ENCODE peak calls at places on chromosomes 12 and 14, in ten cellular contexts. K is GM12865, D is lower leg skin, L is thyroid gland, H is HFF-Myc, C is right atrium auricular region, B is foreskin fibroblast, Y is IMR-90, U is tibial nerve, M is bronchial epithelial cell. R is an unnamed sample.

GRCh38 chr12:120125792-120126634 is 9.5 kb upstream of the RAB35 start:
- DNase-seq in U (no peak), C (no peak), M (peak), Y (peak), B (no peak), L (no peak), D (no peak), H (no peak), K (no peak), R (no peak)

GRCh38 chr12:26018926-26019325 is 60.4 kb downstream of the RASSF8 start:
- DNase-seq in H (no peak), Y (peak), L (no peak), U (no peak), D (no peak), C (no peak), K (no peak), M (peak), B (no peak), R (no peak)

GRCh38 chr12:95646781-95647184 is 95.5 kb upstream of the USP44 start:
- DNase-seq in D (no peak), U (no peak), M (no peak), B (peak), L (peak), C (no peak), Y (peak), H (no peak), K (no peak), R (peak)

GRCh38 chr12:47651368-47652254 is 54.2 kb downstream of the RPAP3 start:
- DNase-seq in B (peak), C (peak), D (peak), U (peak), L (peak), Y (peak), K (peak), H (peak), M (peak), R (peak)

GRCh38 chr14:106094654-106095189 is 568.3 kb downstream of the TMEM121 start:
- DNase-seq in D (no peak), L (peak), C (no peak), M (no peak), U (no peak), H (no peak), Y (no peak), B (no peak), K (no peak), R (no peak)

GRCh38 chr14:95774265-95775160 is 60.6 kb upstream of the TCL1A start:
- DNase-seq in U (peak), Y (peak), D (peak), H (peak), M (peak), L (peak), C (no peak), K (peak), B (peak), R (no peak)

GRCh38 chr12:43147893-43148292 is 404.1 kb downstream of the ADAMTS20 start:
- DNase-seq in H (no peak), K (no peak), L (no peak), M (peak), Y (peak), U (no peak), D (no peak), B (peak), C (no peak), R (no peak)

GRCh38 chr12:47207005-47207717 is 127.4 kb upstream of the AMIGO2 start:
- DNase-seq in M (no peak), D (no peak), U (no peak), L (no peak), K (peak), C (no peak), H (no peak), B (no peak), Y (no peak), R (no peak)

GRCh38 chr14:63745858-63746425 is 18.1 kb upstream of the SGPP1 start:
- DNase-seq in Y (no peak), K (peak), L (no peak), H (no peak), B (no peak), U (no peak), M (no peak), C (no peak), D (peak), R (no peak)

DNA sequence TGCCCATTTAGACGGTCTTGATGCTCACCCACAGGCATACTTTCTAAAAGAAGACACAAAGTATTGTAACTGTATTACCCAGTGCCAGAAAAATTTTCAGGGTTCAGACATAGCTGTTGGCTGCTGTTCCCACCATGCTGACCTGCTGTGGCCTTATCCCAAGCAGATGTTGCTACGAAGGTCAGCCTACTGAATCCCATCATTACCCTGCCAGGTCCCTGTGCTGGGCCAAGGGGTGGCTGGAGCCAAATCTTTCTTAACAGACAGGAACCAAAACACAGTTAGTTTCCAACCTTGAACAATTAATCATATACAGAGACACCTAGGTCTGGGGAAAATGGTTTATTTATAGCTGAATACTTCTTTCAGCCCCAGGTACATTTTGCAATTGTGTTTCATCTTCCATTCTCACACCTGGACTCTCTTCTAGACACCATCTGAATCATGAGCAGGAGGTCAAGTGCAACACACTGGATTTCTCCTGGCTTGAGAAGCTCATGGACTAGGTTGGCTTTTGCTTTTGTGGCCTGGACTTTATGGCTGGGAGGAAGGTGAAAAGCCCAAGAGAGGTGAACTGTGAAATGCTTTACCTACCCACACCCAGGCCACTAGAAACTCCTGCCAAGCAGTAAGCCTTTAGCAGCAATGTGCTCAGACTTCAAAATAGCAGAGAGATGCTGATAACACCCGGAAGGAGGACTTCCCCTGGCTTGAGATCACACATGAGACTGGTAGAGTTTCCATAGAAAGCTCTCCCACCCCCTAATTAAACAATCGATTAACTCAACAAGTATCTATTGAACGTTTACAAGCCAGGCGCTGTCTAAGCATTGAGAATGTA is 150.1 kb downstream of the SUDS3 start:
- DNase-seq in U (no peak), H (no peak), D (no peak), K (no peak), L (peak), M (no peak), B (no peak), C (no peak), Y (no peak), R (no peak)
- H3K4me3 ChIP-seq in U (no peak), H (no peak), D (no peak), K (no peak), L (no peak), M (no peak), B (no peak), C (no peak), Y (no peak), R (no peak)

DNA sequence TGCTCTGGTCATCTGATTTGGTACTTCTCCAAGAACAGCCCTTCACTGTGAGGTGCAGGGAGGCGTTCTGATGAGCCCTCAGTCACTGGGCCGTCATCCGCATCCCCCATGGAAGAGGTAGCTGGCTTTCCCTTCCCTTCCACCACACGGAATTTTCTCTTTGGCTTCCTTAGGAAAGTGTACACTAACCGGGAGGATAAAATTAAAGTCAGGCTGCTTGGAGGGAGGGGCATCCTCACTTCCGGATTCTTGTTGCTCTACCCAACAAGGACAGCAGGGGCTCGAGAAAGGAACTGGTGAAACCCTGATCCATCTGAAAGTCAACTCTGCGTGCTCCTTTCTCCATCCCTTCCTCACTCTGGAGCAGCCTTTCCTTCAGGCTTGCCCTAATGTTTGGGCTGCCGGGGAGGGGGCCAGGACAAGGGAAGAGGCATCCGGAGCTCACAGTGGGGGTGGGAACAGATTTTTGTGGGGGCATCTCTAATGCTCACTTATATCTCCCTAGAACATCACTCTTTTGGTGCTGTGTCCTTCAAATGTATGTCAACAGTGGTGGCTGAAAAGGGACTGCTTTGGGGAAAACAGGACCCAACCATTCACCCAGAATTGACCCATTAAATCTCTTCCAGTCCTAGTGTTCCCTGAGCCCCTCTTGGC is 101.4 kb upstream of the FKBP4 start:
- DNase-seq in D (no peak), M (no peak), K (no peak), B (no peak), Y (no peak), C (peak), U (no peak), H (no peak), L (no peak), R (no peak)
- TF ChIP-seq CTCF in D (no peak), M (no peak), K (no peak), B (no peak), Y (no peak), C (no peak), U (no peak), H (peak), L (no peak), R (peak)

DNA sequence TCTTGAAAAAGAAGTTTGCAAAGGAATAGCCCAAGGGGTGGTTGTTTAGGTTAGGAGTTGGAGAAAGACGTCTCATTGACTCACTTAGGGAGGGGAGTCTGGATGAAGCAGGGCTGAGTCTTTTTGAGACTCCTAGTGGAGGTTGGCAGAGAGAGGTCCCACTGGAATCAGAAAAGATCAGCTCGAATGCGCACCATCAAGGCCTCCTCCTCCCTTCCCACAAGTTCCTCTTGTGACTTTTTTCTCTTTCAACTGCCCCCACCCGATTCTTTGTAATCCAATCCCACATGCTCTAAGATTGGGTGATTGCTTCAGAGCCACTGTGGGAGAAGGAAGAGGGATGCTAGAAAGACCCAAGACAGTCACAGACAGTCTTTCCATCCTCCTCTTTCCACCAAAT is 2.0 kb downstream of the ARHGEF40 start:
- DNase-seq in K (no peak), Y (peak), L (no peak), D (peak), M (peak), C (peak), U (no peak), B (peak), H (no peak), R (no peak)
- H3K4me3 ChIP-seq in K (no peak), Y (peak), L (no peak), D (no peak), M (no peak), C (no peak), U (peak), B (peak), H (peak), R (peak)

GRCh38 chr12:56645717-56646446 is at the start of gene ATP5F1B:
- DNase-seq in B (peak), C (peak), L (peak), H (peak), U (peak), M (peak), D (peak), K (peak), Y (peak), R (peak)
- TF ChIP-seq CTCF in B (no peak), C (no peak), L (peak), H (no peak), U (no peak), M (no peak), D (no peak), K (no peak), Y (no peak), R (no peak)

GRCh38 chr12:3150820-3151590 is 73.8 kb downstream of the TSPAN9 start:
- DNase-seq in L (no peak), U (no peak), H (no peak), D (no peak), B (no peak), Y (peak), M (no peak), K (no peak), C (no peak), R (no peak)
- H3K4me3 ChIP-seq in L (no peak), U (no peak), H (no peak), D (no peak), B (no peak), Y (no peak), M (no peak), K (no peak), C (no peak), R (no peak)

DNA sequence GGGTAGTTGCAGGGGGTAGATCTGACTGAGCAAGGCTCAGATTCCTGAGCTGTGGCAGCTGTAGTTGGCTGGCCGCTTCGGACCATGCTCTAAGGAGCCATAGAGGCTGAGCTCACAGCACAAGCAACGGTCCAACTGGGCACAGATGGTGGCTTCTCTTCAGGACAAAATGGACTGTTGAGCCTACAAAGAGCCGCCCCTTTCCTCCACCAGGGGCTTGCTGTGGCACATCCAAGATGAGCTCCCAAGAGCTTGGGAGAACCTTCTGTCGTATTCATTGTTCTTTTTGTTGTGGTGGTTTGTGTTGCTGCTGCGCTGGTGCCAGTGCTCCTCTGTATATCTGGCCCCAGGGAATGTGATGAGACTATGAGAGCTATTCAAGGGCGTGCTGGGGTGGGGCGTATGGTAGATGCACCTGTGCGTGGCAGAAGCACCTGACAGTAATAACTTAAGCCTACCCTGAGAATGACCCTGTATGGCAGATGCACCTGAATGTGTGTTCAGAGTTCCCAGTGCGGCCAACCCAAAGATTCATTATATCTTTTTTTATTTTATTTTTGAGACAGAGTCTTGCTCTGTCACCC is 17.8 kb upstream of the LGALS3 start:
- DNase-seq in L (no peak), Y (no peak), D (no peak), M (no peak), K (no peak), U (no peak), B (no peak), H (no peak), C (no peak), R (no peak)
- TF ChIP-seq CTCF in L (no peak), Y (no peak), D (no peak), M (no peak), K (no peak), U (no peak), B (no peak), H (no peak), C (no peak), R (no peak)

GRCh38 chr12:49707812-49708147 is 575 bp upstream of the FMNL3 start:
- DNase-seq in B (no peak), H (no peak), L (no peak), Y (no peak), C (no peak), M (no peak), D (no peak), U (no peak), K (no peak), R (no peak)

GRCh38 chr12:49708851-49709250 is 1.6 kb upstream of the FMNL3 start:
- DNase-seq in U (no peak), M (no peak), H (no peak), L (no peak), K (no peak), D (no peak), Y (no peak), B (no peak), C (no peak), R (no peak)

GRCh38 chr12:49706351-49707126 is 666 bp downstream of the FMNL3 start:
- DNase-seq in D (peak), U (peak), B (peak), M (no peak), H (no peak), K (no peak), L (peak), C (peak), Y (peak), R (no peak)

GRCh38 chr12:49705479-49706267 is 1.5 kb downstream of the FMNL3 start:
- DNase-seq in B (peak), L (peak), H (no peak), K (peak), U (peak), Y (peak), M (peak), D (peak), C (peak), R (peak)

GRCh38 chr12:49707127-49707811 is at the start of gene FMNL3:
- DNase-seq in U (peak), K (peak), M (peak), Y (peak), H (peak), L (peak), B (peak), D (peak), C (peak), R (peak)
- H3K4me3 ChIP-seq in U (peak), K (peak), M (peak), Y (peak), H (peak), L (peak), B (peak), D (peak), C (peak), R (peak)

R was measured in AG04449.